ENCODE peak calls at places on chromosomes 16 and 17, in four cellular contexts. J is A549, W is GM12878, B is HepG2. Q is an unnamed sample.

GRCh38 chr17:41478240-41478639 is 2.7 kb downstream of the KRT35 start:
- DNase-seq in J (no peak), W (no peak), B (no peak), Q (no peak)

GRCh38 chr17:82388223-82388921 is 16.8 kb downstream of the UTS2R start:
- DNase-seq in J (peak), W (no peak), B (peak), Q (peak)

GRCh38 chr17:40992666-40993065 is 1.3 kb downstream of the KRTAP3-3 start:
- DNase-seq in J (no peak), W (no peak), B (no peak), Q (no peak)

GRCh38 chr17:50352072-50352692 is 6.3 kb downstream of the XYLT2 start:
- DNase-seq in J (no peak), W (no peak), B (no peak), Q (no peak)

GRCh38 chr17:21742326-21742725 is 50.0 kb downstream of the KCNJ18 start:
- DNase-seq in J (no peak), W (no peak), B (no peak), Q (peak)

GRCh38 chr17:3582921-3583320 is 25.3 kb upstream of the TRPV3 start:
- DNase-seq in J (no peak), W (no peak), B (no peak), Q (no peak)

GRCh38 chr16:2035431-2036199 is 8.9 kb downstream of the NHERF2 start:
- DNase-seq in J (peak), W (no peak), B (peak), Q (peak)

GRCh38 chr17:45994987-45995386 is 4.1 kb upstream of the STH start:
- DNase-seq in J (no peak), W (no peak), B (no peak), Q (no peak)

GRCh38 chr17:27575912-27576252 is 55.1 kb upstream of the LGALS9 start:
- DNase-seq in J (no peak), W (no peak), B (no peak), Q (no peak)

GRCh38 chr16:27432600-27432957 is 30.6 kb downstream of the IL21R start:
- DNase-seq in J (no peak), W (no peak), B (no peak), Q (no peak)

GRCh38 chr17:77429985-77430752 is 289.4 kb downstream of the SEC14L1 start:
- DNase-seq in J (peak), W (no peak), B (peak), Q (peak)

DNA sequence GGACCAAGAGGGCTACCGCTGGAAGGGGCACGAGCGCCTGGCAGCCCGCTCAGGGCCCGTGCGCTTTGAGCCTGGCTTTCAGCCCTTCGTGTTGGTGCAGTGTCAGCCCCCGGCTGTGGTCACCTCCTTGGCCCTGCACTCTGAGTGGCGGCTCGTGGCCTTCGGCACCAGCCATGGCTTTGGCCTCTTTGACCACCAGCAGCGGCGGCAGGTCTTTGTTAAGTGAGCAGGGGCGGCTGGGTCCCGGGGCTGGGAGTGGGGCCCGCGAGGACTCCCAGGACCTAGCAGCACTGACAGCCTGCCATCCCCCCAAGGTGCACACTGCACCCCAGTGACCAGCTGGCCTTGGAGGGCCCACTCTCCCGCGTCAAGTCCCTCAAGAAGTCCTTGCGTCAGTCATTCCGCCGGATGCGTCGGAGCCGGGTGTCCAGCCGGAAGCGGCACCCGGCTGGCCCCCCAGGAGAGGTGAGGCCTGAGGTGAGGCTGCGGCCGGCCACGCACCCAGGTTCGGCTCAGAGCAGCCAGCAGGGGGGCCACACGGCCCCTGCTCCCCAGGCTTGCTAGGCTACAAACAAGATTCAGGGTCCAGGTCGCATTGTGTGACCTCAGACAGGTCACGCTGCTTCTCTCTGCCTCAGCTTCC is 17.4 kb upstream of the MYO15B start:
- DNase-seq in J (no peak), W (no peak), B (no peak), Q (no peak)
- TF ChIP-seq PBX3 in J (no peak), W (no peak), B (no peak), Q (no peak)

GRCh38 chr16:4976611-4977145 is 18.5 kb downstream of the SEC14L5 start:
- DNase-seq in J (no peak), W (no peak), B (peak), Q (no peak)
- TF ChIP-seq PBX3 in J (no peak), W (no peak), B (no peak), Q (no peak)

DNA sequence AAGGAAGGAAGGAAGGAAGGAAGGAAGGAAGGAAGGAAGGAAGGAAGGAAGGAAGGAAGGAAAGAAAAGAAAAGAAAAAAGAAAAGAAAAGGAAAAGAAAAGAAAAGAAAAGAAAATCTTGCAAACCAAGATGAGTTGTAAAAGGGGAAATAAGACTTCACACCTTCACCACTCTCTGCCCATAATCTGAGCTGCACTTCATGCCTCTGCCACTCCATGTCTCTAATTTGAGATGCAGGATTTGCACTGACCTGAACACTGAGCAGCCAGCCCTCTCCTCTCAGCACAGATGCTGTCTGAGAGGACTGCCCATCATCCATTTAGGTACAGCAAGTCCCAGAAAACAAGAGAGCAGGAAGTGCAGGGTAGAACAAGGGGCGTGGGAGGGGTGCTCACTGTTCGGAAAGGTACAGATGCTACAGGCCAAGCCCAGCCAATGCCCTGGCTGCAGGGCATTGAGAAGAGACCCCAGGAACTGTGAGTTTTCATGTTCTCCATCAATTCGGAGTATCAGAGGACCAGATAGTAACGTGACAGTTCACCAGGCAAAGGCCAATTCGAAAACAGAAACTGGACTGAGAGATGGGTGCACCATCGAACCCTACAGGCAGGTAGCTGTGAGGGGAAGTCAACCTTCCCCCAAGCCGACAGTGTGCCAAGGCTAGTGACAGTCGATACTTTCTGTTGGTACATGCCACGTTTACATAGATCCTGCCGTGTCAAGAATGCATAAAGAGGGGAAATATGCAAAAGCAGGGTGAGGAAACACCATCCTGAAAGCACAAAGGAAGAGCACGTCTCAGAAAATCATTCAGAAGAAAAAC is 141.9 kb upstream of the RCVRN start:
- DNase-seq in J (no peak), W (peak), B (no peak), Q (no peak)
- TF ChIP-seq PBX3 in J (no peak), W (no peak), B (no peak), Q (no peak)

GRCh38 chr16:30558789-30559377 is 709 bp upstream of the ZNF764 start:
- DNase-seq in J (no peak), W (no peak), B (no peak), Q (no peak)
- TF ChIP-seq PBX3 in J (no peak), W (no peak), B (no peak), Q (no peak)

Q was measured in SK-N-SH.